ENCODE peak calls at places on chromosome 10, in four cellular contexts. M is ELR, H is T-helper 2 cell, Y is substantia nigra. E is an unnamed sample.

GRCh38 chr10:49367600-49367999 is 28.3 kb downstream of the DRGX start:
- DNase-seq in M (no peak), H (no peak), Y (no peak), E (no peak)

GRCh38 chr10:30114401-30114800 is 55.0 kb upstream of the JCAD start:
- DNase-seq in M (no peak), H (no peak), Y (no peak), E (peak)

GRCh38 chr10:112716924-112717348 is 233.1 kb upstream of the TCF7L2 start:
- DNase-seq in M (peak), H (no peak), Y (no peak), E (peak)

GRCh38 chr10:72730462-72730861 is 38.5 kb downstream of the MCU start:
- DNase-seq in M (peak), H (no peak), Y (no peak), E (no peak)

GRCh38 chr10:80541144-80541750 is 3.5 kb downstream of the SH2D4B start:
- DNase-seq in M (no peak), H (no peak), Y (no peak), E (no peak)

GRCh38 chr10:35746004-35746403 is 103.9 kb upstream of the FZD8 start:
- DNase-seq in M (no peak), H (no peak), Y (no peak), E (no peak)

GRCh38 chr10:5364916-5365434 is at the start of gene UCN3:
- DNase-seq in M (no peak), H (no peak), Y (no peak), E (no peak)

GRCh38 chr10:73965890-73966768 is 31.8 kb upstream of the VCL start:
- DNase-seq in M (peak), H (no peak), Y (no peak), E (peak)

GRCh38 chr10:96073722-96074121 is 30.3 kb downstream of the CCNJ start:
- DNase-seq in M (peak), H (no peak), Y (no peak), E (peak)

GRCh38 chr10:29007748-29008610 is 280.9 kb upstream of the LYZL1 start:
- DNase-seq in M (no peak), H (no peak), Y (no peak), E (no peak)

GRCh38 chr10:61456095-61456789 is 3.1 kb upstream of the TMEM26 start:
- DNase-seq in M (no peak), H (no peak), Y (no peak), E (no peak)

GRCh38 chr10:119198438-119198837 is 8.9 kb upstream of the GRK5 start:
- DNase-seq in M (peak), H (no peak), Y (peak), E (no peak)

GRCh38 chr10:131312261-131312801 is 810 bp upstream of the TCERG1L start:
- DNase-seq in M (no peak), H (no peak), Y (no peak), E (no peak)

GRCh38 chr10:64350665-64351064 is 829.5 kb downstream of the REEP3 start:
- DNase-seq in M (no peak), H (no peak), Y (no peak), E (no peak)

E was measured in PC-3.